ENCODE peak calls at places on chromosomes 3 and 15, in eight cellular contexts. One of them, this sample, is unnamed.

GRCh38 chr3:178182337-178182761 is 353.9 kb upstream of the KCNMB2 start:
- DNase-seq in NB4: no peak
- DNase-seq in body of pancreas: peak; percentile 11
- DNase-seq in A549: no peak
- DNase-seq in kidney: no peak
- DNase-seq in spleen: peak; percentile 63
- DNase-seq in ovary: no peak
- DNase-seq in sigmoid colon: no peak
- DNase-seq in this sample: no peak

GRCh38 chr3:178690571-178690970 is 154.3 kb downstream of the KCNMB2 start:
- DNase-seq in body of pancreas: no peak
- DNase-seq in NB4: no peak
- DNase-seq in ovary: no peak
- DNase-seq in sigmoid colon: no peak
- DNase-seq in spleen: no peak
- DNase-seq in kidney: no peak
- DNase-seq in A549: no peak
- DNase-seq in this sample: no peak

GRCh38 chr15:67089218-67090193 is 24.1 kb downstream of the SMAD3 start:
- DNase-seq in ovary: no peak
- DNase-seq in body of pancreas: peak; percentile 60
- DNase-seq in NB4: peak; percentile 56
- DNase-seq in sigmoid colon: no peak
- DNase-seq in kidney: no peak
- DNase-seq in A549: peak; percentile 76
- DNase-seq in spleen: peak; percentile 73
- DNase-seq in this sample: no peak

GRCh38 chr3:123724306-123724705 is 139.5 kb upstream of the HACD2 start:
- DNase-seq in spleen: no peak
- DNase-seq in kidney: no peak
- DNase-seq in sigmoid colon: no peak
- DNase-seq in ovary: no peak
- DNase-seq in body of pancreas: no peak
- DNase-seq in NB4: peak; percentile 3
- DNase-seq in A549: no peak
- DNase-seq in this sample: no peak

GRCh38 chr3:152960684-152961083 is 125.8 kb downstream of the P2RY1 start:
- DNase-seq in ovary: no peak
- DNase-seq in sigmoid colon: no peak
- DNase-seq in spleen: no peak
- DNase-seq in body of pancreas: no peak
- DNase-seq in A549: no peak
- DNase-seq in kidney: no peak
- DNase-seq in NB4: no peak
- DNase-seq in this sample: no peak

GRCh38 chr3:165749817-165750216 is 87.4 kb downstream of the BCHE start:
- DNase-seq in sigmoid colon: no peak
- DNase-seq in kidney: no peak
- DNase-seq in A549: no peak
- DNase-seq in spleen: no peak
- DNase-seq in NB4: no peak
- DNase-seq in body of pancreas: no peak
- DNase-seq in ovary: no peak
- DNase-seq in this sample: no peak

GRCh38 chr15:66023322-66023972 is 154.2 kb downstream of the RAB11A start:
- DNase-seq in A549: no peak
- DNase-seq in body of pancreas: no peak
- DNase-seq in spleen: no peak
- DNase-seq in ovary: no peak
- DNase-seq in NB4: no peak
- DNase-seq in sigmoid colon: no peak
- DNase-seq in kidney: no peak
- DNase-seq in this sample: no peak

GRCh38 chr15:31227954-31228542 is 98.6 kb upstream of the KLF13 start:
- DNase-seq in NB4: peak; percentile 43
- DNase-seq in body of pancreas: no peak
- DNase-seq in A549: no peak
- DNase-seq in kidney: no peak
- DNase-seq in spleen: no peak
- DNase-seq in sigmoid colon: no peak
- DNase-seq in ovary: no peak
- DNase-seq in this sample: no peak

GRCh38 chr3:44252332-44252731 is 10.6 kb downstream of the TOPAZ1 start:
- DNase-seq in sigmoid colon: no peak
- DNase-seq in kidney: no peak
- DNase-seq in spleen: no peak
- DNase-seq in A549: no peak
- DNase-seq in NB4: no peak
- DNase-seq in ovary: no peak
- DNase-seq in body of pancreas: no peak
- DNase-seq in this sample: no peak

GRCh38 chr3:108190346-108190745 is 31.9 kb downstream of the IFT57 start:
- DNase-seq in NB4: no peak
- DNase-seq in kidney: no peak
- DNase-seq in sigmoid colon: no peak
- DNase-seq in body of pancreas: no peak
- DNase-seq in ovary: no peak
- DNase-seq in spleen: no peak
- DNase-seq in A549: no peak
- DNase-seq in this sample: no peak

GRCh38 chr3:179806177-179806576 is 153.3 kb downstream of the USP13 start:
- DNase-seq in kidney: no peak
- DNase-seq in NB4: no peak
- DNase-seq in ovary: no peak
- DNase-seq in spleen: no peak
- DNase-seq in body of pancreas: peak; percentile 31
- DNase-seq in sigmoid colon: no peak
- DNase-seq in A549: no peak
- DNase-seq in this sample: no peak

DNA sequence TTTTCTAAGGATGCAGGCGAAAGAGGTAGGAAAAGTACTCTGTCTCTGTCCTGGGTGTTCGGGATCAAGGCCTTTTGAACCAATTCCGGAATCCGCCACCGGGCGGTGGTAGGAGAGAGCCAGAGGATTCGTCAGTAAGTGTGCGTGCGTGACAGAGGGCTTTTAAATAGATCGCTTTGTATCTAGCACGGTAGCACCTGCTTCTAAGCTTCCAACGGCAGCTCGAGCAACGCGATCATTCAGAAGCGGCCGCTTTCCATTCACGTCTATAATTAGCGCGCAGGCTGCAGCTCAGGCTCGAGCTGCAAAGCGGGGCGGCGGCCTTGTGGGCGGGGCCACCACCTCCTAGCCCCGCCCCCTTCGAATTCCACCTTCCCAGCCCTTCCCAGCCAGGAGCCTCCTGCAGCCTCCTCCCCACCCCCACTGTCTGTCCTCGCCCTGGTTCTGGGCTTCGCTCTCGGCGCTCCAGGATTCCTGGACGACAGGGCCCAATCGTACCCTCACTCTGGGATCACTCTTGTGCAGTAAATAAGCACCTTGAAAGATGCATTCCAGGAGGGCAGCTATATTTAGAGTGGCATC is 224.3 kb upstream of the TPRG1 start:
- DNase-seq in spleen: peak; percentile 79
- DNase-seq in sigmoid colon: peak; percentile 95
- DNase-seq in kidney: peak; percentile 94
- DNase-seq in body of pancreas: peak; percentile 92
- DNase-seq in ovary: peak; percentile 93
- DNase-seq in A549: peak; percentile 75
- DNase-seq in NB4: peak; percentile 15
- DNase-seq in this sample: no peak
- H3K4me3 ChIP-seq in spleen: peak overlapping the region; percentile 13
- H3K4me3 ChIP-seq in sigmoid colon: peak overlapping the region; percentile 41
- H3K4me3 ChIP-seq in kidney: peak overlapping the region; percentile 82
- H3K4me3 ChIP-seq in body of pancreas: peak overlapping the region; percentile 13
- H3K4me3 ChIP-seq in ovary: peak overlapping the region; percentile 45
- H3K4me3 ChIP-seq in A549: peak overlapping the region; percentile 43
- H3K4me3 ChIP-seq in NB4: no peak overlapping the region
- H3K4me3 ChIP-seq in this sample: no peak overlapping the region

DNA sequence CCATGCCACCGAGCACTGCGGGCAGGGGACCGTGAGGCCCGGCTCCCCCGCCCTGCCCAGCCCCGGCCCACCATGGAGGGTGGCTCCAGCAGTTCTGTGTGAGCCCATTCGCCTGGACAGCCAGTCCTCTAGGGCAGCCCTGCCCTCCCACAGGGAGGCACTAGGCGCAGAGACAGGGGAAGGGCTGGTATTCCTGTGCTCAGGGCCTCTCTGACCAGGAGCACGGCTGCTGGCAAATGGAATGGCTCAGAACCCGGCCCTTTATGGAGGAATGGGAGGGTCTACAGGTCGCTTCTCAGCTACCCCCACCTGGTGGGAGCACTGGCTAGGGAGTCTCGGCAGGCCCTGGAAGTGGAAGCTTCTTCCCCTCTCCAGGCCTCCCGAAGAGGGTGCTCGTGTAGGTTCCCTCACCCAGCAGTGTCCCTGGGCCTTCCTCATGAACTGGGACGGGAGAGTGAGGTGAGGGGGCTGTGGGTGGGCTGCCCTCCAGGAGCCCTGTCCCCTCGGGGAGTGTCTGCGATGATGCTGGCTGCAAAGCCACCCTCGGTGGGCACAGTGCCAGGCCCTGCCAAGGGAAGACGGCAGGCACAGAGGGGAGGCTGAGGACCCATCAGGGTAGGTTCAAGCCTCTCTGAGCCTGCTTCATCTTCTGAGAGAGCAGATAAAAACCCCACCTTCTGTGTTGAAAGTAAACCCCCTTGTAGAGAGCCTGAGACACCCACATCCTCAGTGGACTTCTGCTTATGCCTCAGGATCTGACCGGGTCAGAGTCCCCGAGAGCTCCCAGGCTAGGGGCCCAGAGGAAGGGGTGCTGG is 1.5 kb downstream of the MELTF start:
- DNase-seq in kidney: no peak
- DNase-seq in body of pancreas: no peak
- DNase-seq in sigmoid colon: no peak
- DNase-seq in spleen: no peak
- DNase-seq in A549: no peak
- DNase-seq in NB4: peak; percentile 32
- DNase-seq in ovary: peak; percentile 43
- DNase-seq in this sample: no peak
- H3K4me3 ChIP-seq in kidney: no peak overlapping the region
- H3K4me3 ChIP-seq in body of pancreas: no peak overlapping the region
- H3K4me3 ChIP-seq in sigmoid colon: peak overlapping the region; percentile 43
- H3K4me3 ChIP-seq in spleen: no peak overlapping the region
- H3K4me3 ChIP-seq in A549: peak overlapping the region; percentile 100
- H3K4me3 ChIP-seq in NB4: no peak overlapping the region
- H3K4me3 ChIP-seq in ovary: no peak overlapping the region
- H3K4me3 ChIP-seq in this sample: no peak overlapping the region

DNA sequence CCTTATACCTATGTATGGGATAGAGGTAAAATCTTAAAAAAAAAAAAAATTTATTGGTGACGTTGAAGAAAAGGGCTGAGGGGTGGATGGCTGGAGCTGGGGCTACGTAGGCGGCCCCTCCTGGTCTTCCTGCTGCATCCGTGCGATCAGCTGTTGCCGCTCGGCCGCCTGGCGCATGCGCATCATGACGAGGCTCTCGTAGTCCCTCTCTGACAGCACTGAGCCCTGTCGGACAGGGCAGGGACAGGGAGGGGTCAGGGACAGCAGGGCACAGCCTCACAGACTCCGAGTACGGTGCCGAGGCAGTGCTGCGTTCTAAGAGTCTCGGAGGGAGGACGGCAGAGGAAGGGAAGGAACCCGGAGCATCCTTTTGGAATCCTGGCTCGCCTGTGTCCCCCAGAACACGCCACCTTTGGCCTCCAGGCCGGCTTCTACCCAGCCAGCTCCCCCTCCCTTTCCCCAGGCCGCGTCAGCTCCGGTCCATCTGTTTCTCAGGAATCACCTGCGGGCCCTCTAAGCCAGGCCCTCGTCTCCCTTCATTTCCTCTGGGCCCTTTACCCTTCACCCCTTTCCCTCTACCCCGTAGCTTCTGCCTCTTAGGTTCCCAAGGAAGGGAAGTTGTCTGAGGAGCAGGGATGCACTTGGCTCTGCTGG is 1.8 kb upstream of the C15orf62 start:
- DNase-seq in spleen: no peak
- DNase-seq in ovary: no peak
- DNase-seq in NB4: no peak
- DNase-seq in A549: no peak
- DNase-seq in kidney: no peak
- DNase-seq in body of pancreas: no peak
- DNase-seq in sigmoid colon: no peak
- DNase-seq in this sample: no peak
- H3K4me3 ChIP-seq in spleen: no peak overlapping the region
- H3K4me3 ChIP-seq in ovary: no peak overlapping the region
- H3K4me3 ChIP-seq in NB4: no peak overlapping the region
- H3K4me3 ChIP-seq in A549: no peak overlapping the region
- H3K4me3 ChIP-seq in kidney: no peak overlapping the region
- H3K4me3 ChIP-seq in body of pancreas: no peak overlapping the region
- H3K4me3 ChIP-seq in sigmoid colon: no peak overlapping the region
- H3K4me3 ChIP-seq in this sample: no peak overlapping the region

GRCh38 chr3:52242039-52242438 is 3.1 kb upstream of the TWF2 start:
- DNase-seq in kidney: no peak
- DNase-seq in body of pancreas: no peak
- DNase-seq in spleen: no peak
- DNase-seq in sigmoid colon: no peak
- DNase-seq in A549: no peak
- DNase-seq in ovary: no peak
- DNase-seq in NB4: no peak
- DNase-seq in this sample: no peak

GRCh38 chr3:52245322-52246263 is at the start of gene PPM1M:
- DNase-seq in body of pancreas: peak; percentile 60
- DNase-seq in NB4: peak; percentile 37
- DNase-seq in kidney: peak; percentile 86
- DNase-seq in ovary: peak; percentile 80
- DNase-seq in spleen: peak; percentile 93
- DNase-seq in sigmoid colon: peak; percentile 80
- DNase-seq in A549: peak; percentile 46
- DNase-seq in this sample: no peak

GRCh38 chr3:52246728-52247454 is 1.3 kb downstream of the PPM1M start:
- DNase-seq in sigmoid colon: no peak
- DNase-seq in body of pancreas: no peak
- DNase-seq in kidney: no peak
- DNase-seq in ovary: no peak
- DNase-seq in spleen: peak; percentile 91
- DNase-seq in A549: no peak
- DNase-seq in NB4: peak; percentile 36
- DNase-seq in this sample: no peak

GRCh38 chr3:52246264-52246620 is 683 bp downstream of the PPM1M start:
- DNase-seq in spleen: no peak
- DNase-seq in body of pancreas: no peak
- DNase-seq in kidney: no peak
- DNase-seq in A549: no peak
- DNase-seq in ovary: no peak
- DNase-seq in NB4: peak; percentile 2
- DNase-seq in sigmoid colon: no peak
- DNase-seq in this sample: no peak

DNA sequence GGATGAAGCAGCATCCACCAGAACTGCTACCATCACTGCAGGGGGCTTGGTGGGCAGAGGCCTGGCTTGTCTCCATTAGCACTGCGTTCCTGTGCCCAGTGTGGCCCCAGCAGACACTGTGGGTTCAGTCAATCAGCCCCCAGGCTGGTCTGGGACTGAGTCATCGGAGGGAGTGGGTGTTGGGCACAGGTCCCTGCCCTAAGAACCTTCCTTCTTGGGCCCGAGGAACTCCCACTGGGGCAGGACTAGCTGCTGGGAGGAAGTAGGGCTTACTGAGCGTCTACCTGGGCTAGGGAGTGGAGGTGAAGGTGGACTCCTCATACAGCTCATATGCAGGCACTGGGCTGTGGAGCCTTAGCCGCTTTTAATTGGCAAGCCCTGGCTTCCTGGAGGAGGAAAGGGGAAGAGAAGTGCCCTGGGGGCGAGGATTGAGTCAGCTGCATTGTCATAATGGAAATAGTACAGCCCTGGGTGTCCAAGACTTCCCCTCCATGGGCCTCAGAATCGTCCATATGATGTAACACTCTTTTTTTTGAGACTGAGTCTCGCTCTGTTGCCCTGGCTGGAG is 1.4 kb upstream of the PPM1M start:
- DNase-seq in body of pancreas: no peak
- DNase-seq in NB4: peak; percentile 91
- DNase-seq in kidney: no peak
- DNase-seq in spleen: peak; percentile 85
- DNase-seq in A549: no peak
- DNase-seq in ovary: no peak
- DNase-seq in sigmoid colon: peak; percentile 72
- DNase-seq in this sample: peak; percentile 92
- H3K4me3 ChIP-seq in body of pancreas: no peak overlapping the region
- H3K4me3 ChIP-seq in NB4: no peak overlapping the region
- H3K4me3 ChIP-seq in kidney: no peak overlapping the region
- H3K4me3 ChIP-seq in spleen: no peak overlapping the region
- H3K4me3 ChIP-seq in A549: no peak overlapping the region
- H3K4me3 ChIP-seq in ovary: no peak overlapping the region
- H3K4me3 ChIP-seq in sigmoid colon: no peak overlapping the region
- H3K4me3 ChIP-seq in this sample: no peak overlapping the region

This sample was measured in HL-60.